ENCODE peak calls at places on chromosomes 5 and 9, in nine cellular contexts. E is HCT116, O is brain microvascular endothelial cell, F is heart right ventricle, M is AG09309, Q is psoas muscle, L is foreskin fibroblast, P is Peyer's patch, C is A673. S is an unnamed sample.
A peak's percentile ranks its signal among the peaks of the same experiment; 100 is the strongest.

GRCh38 chr5:99019254-99019653 is 90.4 kb upstream of the CHD1 start:
- DNase-seq in E (no peak), O (no peak), F (no peak), M (peak; percentile 10), Q (no peak), L (peak; percentile 71), P (no peak), C (no peak), S (peak; percentile 66)

GRCh38 chr5:139795074-139796001 is at the start of gene PSD2:
- DNase-seq in E (no peak), O (no peak), F (no peak), M (no peak), Q (peak; percentile 60), L (peak; percentile 49), P (no peak), C (peak; percentile 29), S (no peak)

GRCh38 chr5:154968953-154969352 is 28.1 kb downstream of the MRPL22 start:
- DNase-seq in E (no peak), O (no peak), F (no peak), M (no peak), Q (no peak), L (no peak), P (no peak), C (no peak), S (no peak)

GRCh38 chr5:28254846-28255245 is 1216.5 kb upstream of the CDH9 start:
- DNase-seq in E (no peak), O (no peak), F (no peak), M (no peak), Q (no peak), L (no peak), P (no peak), C (no peak), S (no peak)

GRCh38 chr5:171999100-171999499 is 7.3 kb downstream of the FBXW11 start:
- DNase-seq in E (no peak), O (no peak), F (no peak), M (no peak), Q (no peak), L (no peak), P (no peak), C (no peak), S (no peak)

GRCh38 chr5:69493235-69493925 is 790 bp downstream of the OCLN start:
- DNase-seq in E (no peak), O (no peak), F (peak; percentile 7), M (no peak), Q (no peak), L (peak; percentile 63), P (peak; percentile 55), C (peak; percentile 59), S (peak; percentile 11)

GRCh38 chr5:135481387-135481786 is 29.2 kb upstream of the TIFAB start:
- DNase-seq in E (no peak), O (no peak), F (no peak), M (no peak), Q (no peak), L (no peak), P (no peak), C (no peak), S (no peak)

GRCh38 chr9:12457237-12457636 is 235.9 kb upstream of the TYRP1 start:
- DNase-seq in E (no peak), O (no peak), F (no peak), M (no peak), Q (no peak), L (no peak), P (no peak), C (no peak), S (no peak)

GRCh38 chr9:35415769-35416427 is 74.0 kb upstream of the RUSC2 start:
- DNase-seq in E (no peak), O (no peak), F (no peak), M (no peak), Q (no peak), L (no peak), P (no peak), C (no peak), S (no peak)

GRCh38 chr5:8641796-8642505 is 773.0 kb downstream of the MTRR start:
- DNase-seq in E (no peak), O (no peak), F (no peak), M (no peak), Q (no peak), L (no peak), P (no peak), C (no peak), S (no peak)

GRCh38 chr9:99752710-99753109 is 69.0 kb upstream of the NR4A3 start:
- DNase-seq in E (no peak), O (peak; percentile 60), F (no peak), M (peak; percentile 81), Q (no peak), L (peak; percentile 88), P (no peak), C (no peak), S (peak; percentile 95)

GRCh38 chr5:82909816-82910215 is 167.4 kb downstream of the TMEM167A start:
- DNase-seq in E (no peak), O (no peak), F (no peak), M (no peak), Q (no peak), L (no peak), P (no peak), C (no peak), S (no peak)

GRCh38 chr9:134149380-134149779 is 13.5 kb downstream of the WDR5 start:
- DNase-seq in E (no peak), O (no peak), F (no peak), M (no peak), Q (no peak), L (no peak), P (no peak), C (no peak), S (no peak)

GRCh38 chr9:132244582-132245455 is 83.0 kb downstream of the NTNG2 start:
- DNase-seq in E (no peak), O (no peak), F (peak; percentile 57), M (no peak), Q (peak; percentile 53), L (no peak), P (no peak), C (no peak), S (peak; percentile 31)

GRCh38 chr5:81428866-81429265 is 34.9 kb upstream of the ACOT12 start:
- DNase-seq in E (no peak), O (no peak), F (no peak), M (no peak), Q (no peak), L (no peak), P (no peak), C (peak; percentile 26), S (no peak)

GRCh38 chr5:119070578-119070827 is 384 bp upstream of the DMXL1 start:
- DNase-seq in E (no peak), O (no peak), F (peak; percentile 87), M (no peak), Q (no peak), L (no peak), P (peak; percentile 96), C (no peak), S (no peak)

GRCh38 chr5:98827862-98828261 is 54.4 kb downstream of the RGMB start:
- DNase-seq in E (no peak), O (no peak), F (no peak), M (no peak), Q (no peak), L (no peak), P (no peak), C (no peak), S (no peak)

GRCh38 chr9:114016101-114016500 is 62.0 kb downstream of the AMBP start:
- DNase-seq in E (no peak), O (no peak), F (no peak), M (no peak), Q (no peak), L (no peak), P (peak; percentile 21), C (no peak), S (no peak)

GRCh38 chr5:93598997-93599371 is 16.0 kb downstream of the NR2F1 start:
- DNase-seq in E (no peak), O (no peak), F (no peak), M (no peak), Q (no peak), L (no peak), P (no peak), C (no peak), S (no peak)

GRCh38 chr5:141524604-141525597 is 36.0 kb downstream of the PCDHGC5 start:
- DNase-seq in E (peak; percentile 88), O (peak; percentile 98), F (peak; percentile 91), M (peak; percentile 92), Q (peak; percentile 91), L (peak; percentile 98), P (peak; percentile 90), C (peak; percentile 99), S (peak; percentile 96)
- H3K4me3 ChIP-seq in E (no peak overlapping the region), O (no peak overlapping the region), F (no peak overlapping the region), M (peak overlapping the region; percentile 4), Q (no peak overlapping the region), L (peak overlapping the region; percentile 19), P (no peak overlapping the region), C (peak overlapping the region; percentile 27), S (peak overlapping the region; percentile 20)

GRCh38 chr5:65382582-65382981 is 99.1 kb downstream of the ADAMTS6 start:
- DNase-seq in E (no peak), O (no peak), F (no peak), M (no peak), Q (no peak), L (no peak), P (no peak), C (no peak), S (no peak)
- TF ChIP-seq CTCF in E (no peak), O (no peak), F (no peak), M (no peak), Q (no peak), L (no peak), P (no peak), C (peak; percentile 33), S (no peak)

GRCh38 chr5:65808261-65808741 is 86.3 kb downstream of the NLN start:
- DNase-seq in E (no peak), O (no peak), F (no peak), M (no peak), Q (no peak), L (peak; percentile 69), P (no peak), C (no peak), S (peak; percentile 42)
- H3K4me3 ChIP-seq in E (no peak overlapping the region), O (no peak overlapping the region), F (no peak overlapping the region), M (no peak overlapping the region), Q (no peak overlapping the region), L (peak overlapping the region; percentile 6), P (no peak overlapping the region), C (no peak overlapping the region), S (no peak overlapping the region)

GRCh38 chr9:129037767-129038098 is 1.3 kb downstream of the MIGA2 start:
- DNase-seq in E (no peak), O (no peak), F (no peak), M (no peak), Q (no peak), L (peak; percentile 39), P (no peak), C (no peak), S (no peak)
- TF ChIP-seq CTCF in E (no peak), O (no peak), F (no peak), M (no peak), Q (no peak), L (no peak), P (no peak), C (no peak), S (no peak)

GRCh38 chr5:137888489-137888874 is 775 bp upstream of the PKD2L2 start:
- DNase-seq in E (no peak), O (no peak), F (no peak), M (no peak), Q (no peak), L (no peak), P (no peak), C (no peak), S (no peak)
- H3K4me3 ChIP-seq in E (no peak overlapping the region), O (peak overlapping the region; percentile 63), F (peak overlapping the region; percentile 41), M (no peak overlapping the region), Q (peak overlapping the region; percentile 54), L (peak overlapping the region; percentile 68), P (peak overlapping the region; percentile 49), C (no peak overlapping the region), S (peak overlapping the region; percentile 59)